ENCODE peak calls at places on chromosomes 13 and 19, in five cellular contexts. One of them, this sample, is unnamed.
A peak's percentile ranks its signal among the peaks of the same experiment; 100 is the strongest.

GRCh38 chr13:63910406-63910957 is 2494.8 kb upstream of the PCDH20 start:
- DNase-seq in Calu3: no peak
- DNase-seq in fibroblast of mammary gland: no peak
- DNase-seq in activated CD8-positive, alpha-beta T cell treated with anti-CD3 and anti-CD28 coated beads for 36 hours: no peak
- DNase-seq in HuH-7: no peak
- DNase-seq in this sample: peak; percentile 71

GRCh38 chr13:110756268-110756667 is 42.8 kb downstream of the ING1 start:
- DNase-seq in fibroblast of mammary gland: peak; percentile 71
- DNase-seq in Calu3: no peak
- DNase-seq in activated CD8-positive, alpha-beta T cell treated with anti-CD3 and anti-CD28 coated beads for 36 hours: no peak
- DNase-seq in HuH-7: no peak
- DNase-seq in this sample: no peak

GRCh38 chr19:47122359-47123335 is 8.0 kb upstream of the SAE1 start:
- DNase-seq in Calu3: no peak
- DNase-seq in activated CD8-positive, alpha-beta T cell treated with anti-CD3 and anti-CD28 coated beads for 36 hours: no peak
- DNase-seq in HuH-7: no peak
- DNase-seq in fibroblast of mammary gland: peak; percentile 63
- DNase-seq in this sample: peak; percentile 39

GRCh38 chr13:89458456-89458855 is 1787.3 kb downstream of the SLITRK5 start:
- DNase-seq in HuH-7: no peak
- DNase-seq in Calu3: no peak
- DNase-seq in activated CD8-positive, alpha-beta T cell treated with anti-CD3 and anti-CD28 coated beads for 36 hours: no peak
- DNase-seq in fibroblast of mammary gland: no peak
- DNase-seq in this sample: no peak

GRCh38 chr13:100825551-100825950 is 151.0 kb upstream of the TMTC4 start:
- DNase-seq in Calu3: no peak
- DNase-seq in activated CD8-positive, alpha-beta T cell treated with anti-CD3 and anti-CD28 coated beads for 36 hours: no peak
- DNase-seq in HuH-7: no peak
- DNase-seq in fibroblast of mammary gland: peak; percentile 75
- DNase-seq in this sample: no peak

GRCh38 chr13:40622246-40622645 is 44.2 kb downstream of the FOXO1 start:
- DNase-seq in Calu3: no peak
- DNase-seq in HuH-7: no peak
- DNase-seq in fibroblast of mammary gland: no peak
- DNase-seq in activated CD8-positive, alpha-beta T cell treated with anti-CD3 and anti-CD28 coated beads for 36 hours: no peak
- DNase-seq in this sample: no peak

GRCh38 chr19:4140237-4140711 is 13.2 kb upstream of the CREB3L3 start:
- DNase-seq in HuH-7: peak; percentile 66
- DNase-seq in activated CD8-positive, alpha-beta T cell treated with anti-CD3 and anti-CD28 coated beads for 36 hours: peak; percentile 40
- DNase-seq in Calu3: peak; percentile 17
- DNase-seq in fibroblast of mammary gland: peak; percentile 74
- DNase-seq in this sample: peak; percentile 76

GRCh38 chr19:38276942-38277517 is 12.7 kb downstream of the SPINT2 start:
- DNase-seq in fibroblast of mammary gland: no peak
- DNase-seq in Calu3: no peak
- DNase-seq in HuH-7: no peak
- DNase-seq in activated CD8-positive, alpha-beta T cell treated with anti-CD3 and anti-CD28 coated beads for 36 hours: no peak
- DNase-seq in this sample: no peak

GRCh38 chr19:19459707-19460251 is 54.3 kb downstream of the GATAD2A start:
- DNase-seq in HuH-7: no peak
- DNase-seq in activated CD8-positive, alpha-beta T cell treated with anti-CD3 and anti-CD28 coated beads for 36 hours: peak; percentile 89
- DNase-seq in Calu3: no peak
- DNase-seq in fibroblast of mammary gland: peak; percentile 84
- DNase-seq in this sample: no peak

GRCh38 chr19:55241935-55242464 is 13.4 kb upstream of the TMEM86B start:
- DNase-seq in activated CD8-positive, alpha-beta T cell treated with anti-CD3 and anti-CD28 coated beads for 36 hours: no peak
- DNase-seq in fibroblast of mammary gland: no peak
- DNase-seq in Calu3: no peak
- DNase-seq in HuH-7: no peak
- DNase-seq in this sample: no peak

GRCh38 chr13:97394542-97394941 is 39.4 kb upstream of the RAP2A start:
- DNase-seq in fibroblast of mammary gland: no peak
- DNase-seq in Calu3: no peak
- DNase-seq in HuH-7: no peak
- DNase-seq in activated CD8-positive, alpha-beta T cell treated with anti-CD3 and anti-CD28 coated beads for 36 hours: no peak
- DNase-seq in this sample: no peak

GRCh38 chr19:2261438-2262172 is 5.4 kb upstream of the JSRP1 start:
- DNase-seq in activated CD8-positive, alpha-beta T cell treated with anti-CD3 and anti-CD28 coated beads for 36 hours: peak; percentile 84
- DNase-seq in HuH-7: no peak
- DNase-seq in fibroblast of mammary gland: peak; percentile 43
- DNase-seq in Calu3: no peak
- DNase-seq in this sample: no peak

GRCh38 chr19:5974721-5975387 is 3.1 kb downstream of the RANBP3 start:
- DNase-seq in HuH-7: no peak
- DNase-seq in Calu3: no peak
- DNase-seq in fibroblast of mammary gland: peak; percentile 41
- DNase-seq in activated CD8-positive, alpha-beta T cell treated with anti-CD3 and anti-CD28 coated beads for 36 hours: peak; percentile 89
- DNase-seq in this sample: no peak

GRCh38 chr19:1259206-1259872 is 9.8 kb upstream of the CIRBP start:
- DNase-seq in fibroblast of mammary gland: peak; percentile 68
- DNase-seq in Calu3: peak; percentile 69
- DNase-seq in activated CD8-positive, alpha-beta T cell treated with anti-CD3 and anti-CD28 coated beads for 36 hours: peak; percentile 82
- DNase-seq in HuH-7: no peak
- DNase-seq in this sample: no peak

GRCh38 chr13:46896346-46897138 is at the start of gene HTR2A:
- DNase-seq in fibroblast of mammary gland: peak; percentile 48
- DNase-seq in activated CD8-positive, alpha-beta T cell treated with anti-CD3 and anti-CD28 coated beads for 36 hours: peak; percentile 6
- DNase-seq in HuH-7: no peak
- DNase-seq in Calu3: no peak
- DNase-seq in this sample: no peak

GRCh38 chr19:15274477-15274876 is 42.2 kb upstream of the EPHX3 start:
- DNase-seq in activated CD8-positive, alpha-beta T cell treated with anti-CD3 and anti-CD28 coated beads for 36 hours: no peak
- DNase-seq in Calu3: no peak
- DNase-seq in fibroblast of mammary gland: no peak
- DNase-seq in HuH-7: no peak
- DNase-seq in this sample: no peak